ENCODE peak calls at places on chromosome 22, in six cellular contexts. K is body of pancreas, N is suprapubic skin, B is HCT116, T is gastrocnemius medialis, S is IMR-90. I is an unnamed sample.

GRCh38 chr22:21978564-21979386 is 3.8 kb downstream of the TOP3B start:
- DNase-seq in S (no peak), N (no peak), B (no peak), K (no peak), T (no peak), I (no peak)

GRCh38 chr22:42680648-42681047 is 31.5 kb upstream of the CYB5R3 start:
- DNase-seq in N (no peak), B (peak), K (no peak), S (peak), T (peak), I (no peak)

GRCh38 chr22:46738642-46738960 is 549 bp upstream of the CERK start:
- DNase-seq in K (no peak), N (no peak), B (no peak), T (no peak), S (no peak), I (no peak)

GRCh38 chr22:25053153-25053805 is 100.8 kb downstream of the KIAA1671 start:
- DNase-seq in B (no peak), N (no peak), K (no peak), T (no peak), S (no peak), I (no peak)

GRCh38 chr22:25039255-25039654 is 86.7 kb downstream of the KIAA1671 start:
- DNase-seq in S (no peak), K (no peak), B (no peak), T (no peak), N (no peak), I (no peak)

GRCh38 chr22:30828187-30829155 is 133.8 kb downstream of the OSBP2 start:
- DNase-seq in T (no peak), S (no peak), N (no peak), B (no peak), K (no peak), I (peak)

GRCh38 chr22:48890693-48891554 is 936.7 kb downstream of the BRD1 start:
- DNase-seq in S (no peak), B (no peak), K (no peak), N (no peak), T (no peak), I (peak)

GRCh38 chr22:23816552-23816976 is 22.2 kb downstream of the DERL3 start:
- DNase-seq in S (no peak), N (no peak), B (no peak), K (no peak), T (no peak), I (no peak)

GRCh38 chr22:27576815-27577564 is 224.6 kb downstream of the MN1 start:
- DNase-seq in S (peak), K (peak), N (no peak), B (no peak), T (no peak), I (no peak)

GRCh38 chr22:24953294-24954113 is 988 bp downstream of the KIAA1671 start:
- DNase-seq in S (no peak), T (no peak), N (no peak), B (no peak), K (peak), I (no peak)

GRCh38 chr22:47564651-47565050 is 802.2 kb downstream of the TBC1D22A start:
- DNase-seq in S (no peak), B (no peak), K (no peak), T (no peak), N (no peak), I (no peak)

GRCh38 chr22:16717699-16718558 is 107.3 kb downstream of the XKR3 start:
- DNase-seq in N (no peak), S (no peak), T (no peak), B (no peak), K (no peak), I (no peak)

GRCh38 chr22:39724857-39725256 is 154.3 kb downstream of the CACNA1I start:
- DNase-seq in N (no peak), B (no peak), T (no peak), K (no peak), S (no peak), I (peak)

GRCh38 chr22:49515486-49515885 is 312.2 kb downstream of the BRD1 start:
- DNase-seq in K (no peak), T (no peak), B (no peak), N (no peak), S (no peak), I (peak)

GRCh38 chr22:47920380-47920959 is 1158.0 kb downstream of the TBC1D22A start:
- DNase-seq in N (no peak), K (no peak), T (no peak), S (no peak), B (no peak), I (no peak)

GRCh38 chr22:46969491-46969890 is 207.0 kb downstream of the TBC1D22A start:
- DNase-seq in N (no peak), T (no peak), K (no peak), S (no peak), B (no peak), I (peak)

GRCh38 chr22:45785458-45785857 is 113.8 kb downstream of the ATXN10 start:
- DNase-seq in S (peak), B (no peak), T (peak), K (peak), N (no peak), I (no peak)

GRCh38 chr22:24512043-24512442 is 16.9 kb downstream of the UPB1 start:
- DNase-seq in B (no peak), N (no peak), S (no peak), K (no peak), T (no peak), I (no peak)

GRCh38 chr22:42910221-42910942 is 53.3 kb upstream of the ARFGAP3 start:
- DNase-seq in T (peak), N (no peak), B (no peak), S (no peak), K (no peak), I (no peak)

GRCh38 chr22:27748355-27749168 is 53.0 kb downstream of the MN1 start:
- DNase-seq in B (no peak), N (peak), T (no peak), S (peak), K (peak), I (no peak)

GRCh38 chr22:33666661-33667619 is 253.3 kb downstream of the LARGE1 start:
- DNase-seq in S (no peak), T (no peak), B (no peak), K (no peak), N (no peak), I (no peak)

GRCh38 chr22:46688949-46689348 is 49.1 kb downstream of the CERK start:
- DNase-seq in T (no peak), N (no peak), B (no peak), K (no peak), S (no peak), I (no peak)

GRCh38 chr22:48895831-48896765 is 931.6 kb downstream of the BRD1 start:
- DNase-seq in T (no peak), K (no peak), N (no peak), S (no peak), B (no peak), I (peak)

GRCh38 chr22:49657974-49658550 is 169.6 kb downstream of the BRD1 start:
- DNase-seq in N (peak), K (no peak), B (no peak), S (no peak), T (no peak), I (no peak)

GRCh38 chr22:46541536-46541935 is 4.1 kb upstream of the CELSR1 start:
- DNase-seq in N (no peak), K (no peak), T (no peak), B (no peak), S (no peak), I (no peak)

GRCh38 chr22:47210112-47210657 is 447.7 kb downstream of the TBC1D22A start:
- DNase-seq in N (peak), T (no peak), K (no peak), B (no peak), S (no peak), I (no peak)

GRCh38 chr22:42217019-42217751 is 53.3 kb downstream of the TCF20 start:
- DNase-seq in K (no peak), N (no peak), T (no peak), S (peak), B (no peak), I (no peak)

GRCh38 chr22:46001426-46002106 is 24.6 kb upstream of the WNT7B start:
- DNase-seq in S (no peak), T (no peak), N (peak), B (no peak), K (no peak), I (no peak)

GRCh38 chr22:43110444-43110926 is at the start of gene BIK:
- DNase-seq in S (no peak), B (no peak), N (peak), T (no peak), K (peak), I (no peak)

GRCh38 chr22:41535244-41535643 is 9.0 kb downstream of the POLR3H start:
- DNase-seq in K (no peak), B (no peak), S (no peak), N (no peak), T (no peak), I (no peak)

GRCh38 chr22:26008587-26008986 is 160.7 kb upstream of the SEZ6L start:
- DNase-seq in B (no peak), N (no peak), S (no peak), T (no peak), K (no peak), I (no peak)

GRCh38 chr22:17881366-17881765 is 107.1 kb upstream of the BID start:
- DNase-seq in B (no peak), N (no peak), S (no peak), K (no peak), T (no peak), I (no peak)

GRCh38 chr22:41557401-41558240 is 3.2 kb upstream of the CSDC2 start:
- DNase-seq in K (peak), S (peak), T (no peak), N (no peak), B (no peak), I (no peak)

GRCh38 chr22:24981656-24982055 is 29.1 kb downstream of the KIAA1671 start:
- DNase-seq in K (no peak), S (no peak), B (no peak), N (no peak), T (no peak), I (no peak)

GRCh38 chr22:39574779-39575551 is 4.4 kb downstream of the CACNA1I start:
- DNase-seq in K (no peak), S (peak), T (no peak), N (no peak), B (peak), I (no peak)

GRCh38 chr22:23503736-23504440 is 76.2 kb downstream of the IGLL1 start:
- DNase-seq in N (no peak), B (no peak), S (no peak), K (no peak), T (no peak), I (no peak)

GRCh38 chr22:42949159-42949558 is 65.8 kb downstream of the PACSIN2 start:
- DNase-seq in N (peak), K (no peak), S (peak), B (no peak), T (no peak), I (no peak)

GRCh38 chr22:22576244-22576988 is 17.4 kb upstream of the PRAME start:
- DNase-seq in K (peak), B (peak), N (no peak), S (peak), T (no peak), I (no peak)

DNA sequence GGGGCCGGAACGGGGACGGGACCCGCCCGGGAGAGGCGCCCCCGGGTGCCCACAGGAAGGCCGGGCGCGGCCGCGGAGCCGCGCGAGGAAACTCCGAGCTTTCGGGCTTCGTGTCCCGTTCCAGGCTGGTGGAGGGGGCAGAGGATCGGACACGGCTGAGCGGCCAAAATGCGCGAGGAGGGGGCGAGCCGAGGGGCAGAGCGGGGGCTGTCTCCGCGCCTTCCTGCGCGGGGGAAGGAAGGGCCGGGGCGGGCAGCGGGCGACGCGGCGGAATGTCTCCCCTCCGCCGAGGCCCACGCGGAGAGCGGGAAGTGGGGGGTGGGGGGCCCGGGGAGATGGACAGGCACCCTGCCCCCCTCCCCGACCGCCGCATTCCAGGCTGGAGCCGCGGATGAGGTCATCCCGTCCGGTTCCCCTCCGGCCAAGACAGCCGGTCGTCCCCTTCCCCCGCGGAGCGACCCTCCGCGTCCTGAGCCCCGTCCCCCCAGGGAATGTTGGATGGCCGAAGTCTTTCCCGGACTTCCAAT is 465 bp downstream of the CDC42EP1 start:
- DNase-seq in N (peak), T (no peak), B (no peak), S (peak), K (peak), I (no peak)
- TF ChIP-seq POLR2A in N (no peak), T (peak), B (no peak), S (peak), K (peak), I (no peak)

GRCh38 chr22:38570841-38571364 is 920 bp upstream of the DMC1 start:
- DNase-seq in S (peak), K (peak), T (peak), N (peak), B (peak), I (peak)
- TF ChIP-seq CTCF in S (no peak), K (no peak), T (no peak), N (no peak), B (no peak), I (no peak)

GRCh38 chr22:36506637-36507517 is at the start of gene FOXRED2:
- DNase-seq in K (peak), N (peak), T (peak), S (peak), B (no peak), I (peak)
- TF ChIP-seq POLR2A in K (peak), N (peak), T (peak), S (peak), B (peak), I (peak)

GRCh38 chr22:44325718-44326548 is 13.2 kb upstream of the SHISAL1 start:
- DNase-seq in T (no peak), B (no peak), N (no peak), S (peak), K (no peak), I (no peak)
- TF ChIP-seq CTCF in T (no peak), B (no peak), N (no peak), S (peak), K (no peak), I (no peak)

GRCh38 chr22:19962909-19963806 is 21.5 kb upstream of the TXNRD2 start:
- DNase-seq in B (peak), T (no peak), S (peak), K (peak), N (peak), I (peak)
- TF ChIP-seq POLR2A in B (no peak), T (no peak), S (no peak), K (peak), N (no peak), I (no peak)

DNA sequence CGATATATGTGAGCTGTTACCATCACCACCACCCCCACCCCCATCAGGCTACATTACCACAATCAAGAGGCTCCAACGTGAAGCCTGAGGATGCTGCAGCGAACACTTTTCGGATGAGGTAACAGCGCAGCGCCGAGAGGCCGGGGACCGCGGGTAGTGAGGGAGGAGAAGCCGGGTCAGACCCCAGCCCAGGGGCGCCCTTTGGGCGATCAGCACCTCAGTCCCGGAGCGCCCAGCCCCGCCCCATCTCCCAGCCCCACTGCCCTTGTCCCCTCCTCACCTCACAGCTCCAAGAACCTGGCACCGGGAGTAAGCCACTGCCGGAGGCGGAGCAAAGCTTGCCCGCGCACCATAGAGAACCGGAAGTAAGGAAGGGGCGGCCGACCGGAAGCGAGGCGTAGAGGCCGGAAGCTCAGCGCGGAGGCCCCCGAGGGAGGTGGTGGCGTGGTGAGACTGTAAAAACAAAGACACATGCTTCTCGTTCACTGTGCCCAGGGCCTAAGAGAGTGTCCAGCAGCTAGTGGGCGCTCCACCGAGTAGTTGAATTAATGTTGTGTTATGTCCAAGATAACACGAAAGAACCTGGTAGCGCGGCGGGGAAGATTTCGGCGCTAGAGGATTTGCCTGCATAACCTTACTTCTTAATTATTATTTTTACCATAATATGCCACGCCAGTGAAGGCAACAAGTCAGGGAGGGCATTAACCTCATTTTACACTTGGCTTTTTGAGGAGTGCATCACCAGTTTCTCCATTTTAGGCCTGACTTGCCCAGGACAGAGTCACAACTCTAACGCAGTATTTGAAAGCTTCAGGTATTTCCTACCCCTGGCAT is at the start of gene THOC5:
- DNase-seq in B (peak), S (peak), T (peak), N (peak), K (peak), I (peak)
- TF ChIP-seq CTCF in B (peak), S (peak), T (peak), N (no peak), K (peak), I (no peak)

I was measured in lower leg skin.